ENCODE peak calls at places on chromosomes 2 and 18, in five cellular contexts. D is heart left ventricle, E is A549, T is putamen, O is uterus. V is an unnamed sample.

GRCh38 chr2:12005886-12006681 is 259.7 kb downstream of the LPIN1 start:
- DNase-seq in T (peak; percentile 17), E (no peak), O (no peak), D (no peak), V (peak; percentile 64)

GRCh38 chr18:44033144-44033543 is 647.5 kb upstream of the SETBP1 start:
- DNase-seq in O (no peak), E (no peak), T (no peak), D (no peak), V (no peak)

GRCh38 chr2:170845343-170845742 is 28.7 kb downstream of the GAD1 start:
- DNase-seq in O (no peak), D (no peak), T (no peak), E (no peak), V (no peak)

GRCh38 chr2:172770887-172771286 is 35.2 kb downstream of the RAPGEF4 start:
- DNase-seq in E (no peak), D (no peak), O (no peak), T (no peak), V (no peak)

GRCh38 chr18:7805096-7805495 is 238.0 kb downstream of the PTPRM start:
- DNase-seq in O (no peak), D (no peak), E (no peak), T (no peak), V (no peak)

GRCh38 chr2:227180286-227180685 is 15.9 kb downstream of the COL4A3 start:
- DNase-seq in D (no peak), E (no peak), O (no peak), T (no peak), V (no peak)

GRCh38 chr2:172833898-172834297 is 98.3 kb downstream of the RAPGEF4 start:
- DNase-seq in E (no peak), D (no peak), T (no peak), O (no peak), V (no peak)

GRCh38 chr2:105933906-105934305 is 189.2 kb downstream of the NCK2 start:
- DNase-seq in O (no peak), T (no peak), E (no peak), D (no peak), V (no peak)

GRCh38 chr2:32002406-32002805 is 8.4 kb downstream of the MEMO1 start:
- DNase-seq in O (no peak), D (no peak), T (no peak), E (no peak), V (no peak)

GRCh38 chr18:73992242-73993022 is 155.2 kb downstream of the FBXO15 start:
- DNase-seq in T (no peak), D (no peak), O (no peak), E (no peak), V (no peak)

GRCh38 chr2:59171019-59171418 is 929.9 kb upstream of the FANCL start:
- DNase-seq in T (no peak), E (no peak), D (no peak), O (no peak), V (no peak)

GRCh38 chr18:54696616-54697293 is 105.7 kb downstream of the DYNAP start:
- DNase-seq in D (no peak), O (no peak), T (no peak), E (no peak), V (no peak)

GRCh38 chr2:80499095-80499494 is 194.5 kb upstream of the LRRTM1 start:
- DNase-seq in O (no peak), D (no peak), T (peak; percentile 77), E (no peak), V (no peak)

GRCh38 chr2:68196120-68196716 is 38.5 kb downstream of the PNO1 start:
- DNase-seq in D (no peak), E (no peak), O (no peak), T (peak; percentile 26), V (no peak)

GRCh38 chr2:20633794-20634259 is 17.1 kb downstream of the HS1BP3 start:
- DNase-seq in T (no peak), O (no peak), D (peak; percentile 64), E (no peak), V (no peak)

GRCh38 chr2:15941970-15942710 is 1.8 kb downstream of the MYCN start:
- DNase-seq in O (peak; percentile 16), T (peak; percentile 16), D (no peak), E (peak; percentile 31), V (no peak)

GRCh38 chr2:27303093-27304025 is 4.9 kb downstream of the UCN start:
- DNase-seq in T (peak; percentile 32), D (no peak), O (peak; percentile 40), E (peak; percentile 86), V (no peak)

GRCh38 chr2:17800693-17801458 is 15.4 kb upstream of the MSGN1 start:
- DNase-seq in T (no peak), O (no peak), E (no peak), D (no peak), V (no peak)

GRCh38 chr2:74584088-74584645 is 29.6 kb downstream of the DOK1 start:
- DNase-seq in E (no peak), T (no peak), D (no peak), O (no peak), V (no peak)

GRCh38 chr2:182047544-182047943 is 61.9 kb downstream of the PPP1R1C start:
- DNase-seq in O (no peak), D (no peak), T (no peak), E (no peak), V (no peak)

GRCh38 chr2:120422761-120423160 is 76.8 kb downstream of the INHBB start:
- DNase-seq in T (no peak), E (no peak), O (no peak), D (no peak), V (no peak)

GRCh38 chr2:42936632-42936996 is 144.2 kb upstream of the HAAO start:
- DNase-seq in T (no peak), O (no peak), D (peak; percentile 47), E (no peak), V (no peak)

GRCh38 chr2:14867853-14868252 is 235.3 kb downstream of the LRATD1 start:
- DNase-seq in O (no peak), D (no peak), T (no peak), E (no peak), V (no peak)

GRCh38 chr2:186751078-186751477 is 57.2 kb downstream of the FAM171B start:
- DNase-seq in D (no peak), O (no peak), T (no peak), E (no peak), V (no peak)

GRCh38 chr2:118697771-118698170 is 149.7 kb downstream of the EN1 start:
- DNase-seq in T (no peak), E (no peak), O (no peak), D (no peak), V (no peak)

GRCh38 chr2:161847910-161848309 is 223.7 kb downstream of the SLC4A10 start:
- DNase-seq in O (no peak), E (no peak), T (no peak), D (no peak), V (no peak)

GRCh38 chr2:240413813-240414429 is 21.5 kb upstream of the GPC1 start:
- DNase-seq in E (no peak), T (no peak), O (peak; percentile 6), D (peak; percentile 42), V (no peak)